ENCODE peak calls at places on chromosomes 12 and 14, in eight cellular contexts. Y, T, J, B, E, I, X and V are unnamed samples.
A peak's percentile ranks its signal among the peaks of the same experiment; 100 is the strongest.

GRCh38 chr12:59459966-59460365 is 135.9 kb upstream of the SLC16A7 start:
- DNase-seq in J (no peak), Y (no peak), B (peak; percentile 68), T (no peak), I (no peak), E (peak; percentile 65), X (peak; percentile 18), V (no peak)

GRCh38 chr14:102164241-102164641 is 24.5 kb downstream of the WDR20 start:
- DNase-seq in X (peak; percentile 59), B (peak; percentile 56), I (no peak), Y (no peak), E (peak; percentile 43), T (no peak), J (no peak), V (no peak)

GRCh38 chr14:80946187-80946586 is 4.6 kb upstream of the CEP128 start:
- DNase-seq in T (no peak), J (no peak), I (no peak), E (no peak), B (no peak), X (peak; percentile 81), Y (no peak), V (no peak)

GRCh38 chr14:29601559-29602109 is 326.0 kb downstream of the PRKD1 start:
- DNase-seq in X (peak; percentile 43), T (no peak), J (no peak), E (peak; percentile 17), Y (no peak), B (peak; percentile 29), I (no peak), V (no peak)

GRCh38 chr14:76346391-76347160 is 29.4 kb upstream of the ESRRB start:
- DNase-seq in I (no peak), X (no peak), B (no peak), T (no peak), E (no peak), J (no peak), Y (no peak), V (no peak)

GRCh38 chr12:114976959-114977358 is 293.0 kb upstream of the TBX3 start:
- DNase-seq in I (no peak), T (no peak), Y (no peak), E (peak; percentile 37), J (no peak), B (peak; percentile 46), X (peak; percentile 69), V (no peak)

GRCh38 chr12:103715494-103715893 is 125.5 kb downstream of the NT5DC3 start:
- DNase-seq in E (no peak), B (no peak), J (no peak), I (no peak), Y (no peak), T (no peak), X (no peak), V (no peak)

GRCh38 chr12:94798107-94798506 is 147.8 kb upstream of the TMCC3 start:
- DNase-seq in I (no peak), T (no peak), Y (no peak), J (no peak), B (no peak), X (no peak), E (no peak), V (no peak)

GRCh38 chr12:62279058-62279457 is 18.9 kb downstream of the USP15 start:
- DNase-seq in T (no peak), I (no peak), Y (no peak), E (no peak), X (no peak), J (no peak), B (no peak), V (no peak)

GRCh38 chr12:116159175-116159574 is 118.3 kb downstream of the MED13L start:
- DNase-seq in Y (no peak), I (no peak), T (no peak), J (no peak), B (peak; percentile 70), X (no peak), E (peak; percentile 72), V (no peak)

GRCh38 chr14:67420102-67420739 is 8.3 kb upstream of the PLEK2 start:
- DNase-seq in I (peak; percentile 45), J (no peak), E (no peak), X (no peak), T (no peak), B (no peak), Y (peak; percentile 51), V (no peak)

GRCh38 chr12:124764451-124764850 is 99.2 kb downstream of the SCARB1 start:
- DNase-seq in E (peak; percentile 81), Y (peak; percentile 52), T (no peak), B (peak; percentile 96), I (peak; percentile 56), J (no peak), X (peak; percentile 42), V (no peak)

GRCh38 chr12:75744607-75745256 is 233.3 kb upstream of the KRR1 start:
- DNase-seq in E (no peak), B (no peak), Y (no peak), X (no peak), T (no peak), J (no peak), I (no peak), V (no peak)

GRCh38 chr12:49369723-49370145 is 2.5 kb downstream of the SPATS2 start:
- DNase-seq in B (peak; percentile 77), X (no peak), J (peak; percentile 44), E (peak; percentile 49), Y (peak; percentile 24), I (peak; percentile 26), T (no peak), V (peak; percentile 37)

GRCh38 chr14:21070610-21071224 is 613 bp downstream of the ARHGEF40 start:
- DNase-seq in B (peak; percentile 48), Y (no peak), T (no peak), X (peak; percentile 43), J (peak; percentile 71), I (no peak), E (peak; percentile 43), V (no peak)

GRCh38 chr14:59333668-59334067 is 131.5 kb downstream of the GPR135 start:
- DNase-seq in E (peak; percentile 96), T (no peak), B (peak; percentile 97), Y (no peak), I (no peak), X (peak; percentile 46), J (no peak), V (no peak)

GRCh38 chr12:124581299-124581698 is 13.9 kb upstream of the NCOR2 start:
- DNase-seq in J (no peak), Y (no peak), B (peak; percentile 72), X (peak; percentile 64), T (no peak), I (no peak), E (peak; percentile 85), V (no peak)

GRCh38 chr12:54984602-54985376 is at the start of gene TESPA1:
- DNase-seq in J (no peak), E (no peak), B (peak; percentile 14), X (peak; percentile 75), I (peak; percentile 82), Y (peak; percentile 81), T (peak; percentile 60), V (peak; percentile 89)

GRCh38 chr12:5912011-5912410 is 33.0 kb downstream of the ANO2 start:
- DNase-seq in X (no peak), Y (no peak), E (no peak), I (no peak), T (no peak), B (no peak), J (no peak), V (no peak)